ENCODE peak calls at places on chromosomes 2 and 18, in five cellular contexts. One of them, this sample, is unnamed.

GRCh38 chr18:29176681-29177080 is 999.8 kb upstream of the CDH2 start:
- DNase-seq in endodermal cell: no peak
- DNase-seq in sigmoid colon: no peak
- DNase-seq in dorsolateral prefrontal cortex: no peak
- DNase-seq in cardiac muscle cell: peak
- DNase-seq in this sample: no peak

GRCh38 chr2:60948161-60948560 is 66.8 kb downstream of the REL start:
- DNase-seq in endodermal cell: no peak
- DNase-seq in sigmoid colon: no peak
- DNase-seq in dorsolateral prefrontal cortex: no peak
- DNase-seq in cardiac muscle cell: no peak
- DNase-seq in this sample: no peak

GRCh38 chr2:127095784-127096183 is 11.2 kb downstream of the BIN1 start:
- DNase-seq in endodermal cell: no peak
- DNase-seq in sigmoid colon: peak
- DNase-seq in dorsolateral prefrontal cortex: no peak
- DNase-seq in cardiac muscle cell: no peak
- DNase-seq in this sample: no peak

GRCh38 chr2:239381709-239382134 is 19.1 kb downstream of the HDAC4 start:
- DNase-seq in endodermal cell: no peak
- DNase-seq in sigmoid colon: peak
- DNase-seq in dorsolateral prefrontal cortex: peak
- DNase-seq in cardiac muscle cell: no peak
- DNase-seq in this sample: no peak

GRCh38 chr2:120738786-120739771 is 3.4 kb downstream of the GLI2 start:
- DNase-seq in endodermal cell: peak
- DNase-seq in sigmoid colon: no peak
- DNase-seq in dorsolateral prefrontal cortex: no peak
- DNase-seq in cardiac muscle cell: no peak
- DNase-seq in this sample: peak

GRCh38 chr2:62050456-62051045 is 145.1 kb downstream of the COMMD1 start:
- DNase-seq in endodermal cell: no peak
- DNase-seq in sigmoid colon: no peak
- DNase-seq in dorsolateral prefrontal cortex: no peak
- DNase-seq in cardiac muscle cell: no peak
- DNase-seq in this sample: no peak

GRCh38 chr2:30421551-30422436 is 25.3 kb upstream of the LCLAT1 start:
- DNase-seq in endodermal cell: peak
- DNase-seq in sigmoid colon: no peak
- DNase-seq in dorsolateral prefrontal cortex: no peak
- DNase-seq in cardiac muscle cell: peak
- DNase-seq in this sample: no peak

GRCh38 chr2:31302940-31303563 is 69.1 kb downstream of the EHD3 start:
- DNase-seq in endodermal cell: no peak
- DNase-seq in sigmoid colon: no peak
- DNase-seq in dorsolateral prefrontal cortex: no peak
- DNase-seq in cardiac muscle cell: no peak
- DNase-seq in this sample: no peak

GRCh38 chr2:99619211-99619610 is 129.4 kb upstream of the REV1 start:
- DNase-seq in endodermal cell: no peak
- DNase-seq in sigmoid colon: no peak
- DNase-seq in dorsolateral prefrontal cortex: no peak
- DNase-seq in cardiac muscle cell: no peak
- DNase-seq in this sample: no peak

GRCh38 chr2:170354409-170354808 is 176.5 kb downstream of the MYO3B start:
- DNase-seq in endodermal cell: peak
- DNase-seq in sigmoid colon: no peak
- DNase-seq in dorsolateral prefrontal cortex: no peak
- DNase-seq in cardiac muscle cell: no peak
- DNase-seq in this sample: no peak

GRCh38 chr2:46780411-46780800 is 135.2 kb downstream of the MCFD2 start:
- DNase-seq in endodermal cell: no peak
- DNase-seq in sigmoid colon: peak
- DNase-seq in dorsolateral prefrontal cortex: no peak
- DNase-seq in cardiac muscle cell: peak
- DNase-seq in this sample: no peak

GRCh38 chr18:62336618-62337017 is 11.5 kb downstream of the TNFRSF11A start:
- DNase-seq in endodermal cell: no peak
- DNase-seq in sigmoid colon: no peak
- DNase-seq in dorsolateral prefrontal cortex: no peak
- DNase-seq in cardiac muscle cell: no peak
- DNase-seq in this sample: no peak

GRCh38 chr2:145017149-145017548 is 497.2 kb upstream of the ZEB2 start:
- DNase-seq in endodermal cell: no peak
- DNase-seq in sigmoid colon: no peak
- DNase-seq in dorsolateral prefrontal cortex: no peak
- DNase-seq in cardiac muscle cell: no peak
- DNase-seq in this sample: no peak
- H3K4me3 ChIP-seq in endodermal cell: no peak
- H3K4me3 ChIP-seq in sigmoid colon: no peak
- H3K4me3 ChIP-seq in dorsolateral prefrontal cortex: no peak
- H3K4me3 ChIP-seq in cardiac muscle cell: no peak
- H3K4me3 ChIP-seq in this sample: no peak

GRCh38 chr2:9346885-9347284 is 76.4 kb downstream of the ITGB1BP1 start:
- DNase-seq in endodermal cell: no peak
- DNase-seq in sigmoid colon: no peak
- DNase-seq in dorsolateral prefrontal cortex: no peak
- DNase-seq in cardiac muscle cell: no peak
- DNase-seq in this sample: no peak

GRCh38 chr2:9345343-9345742 is 78.0 kb downstream of the ITGB1BP1 start:
- DNase-seq in endodermal cell: no peak
- DNase-seq in sigmoid colon: no peak
- DNase-seq in dorsolateral prefrontal cortex: no peak
- DNase-seq in cardiac muscle cell: no peak
- DNase-seq in this sample: no peak

GRCh38 chr2:9345997-9346396 is 77.3 kb downstream of the ITGB1BP1 start:
- DNase-seq in endodermal cell: no peak
- DNase-seq in sigmoid colon: no peak
- DNase-seq in dorsolateral prefrontal cortex: no peak
- DNase-seq in cardiac muscle cell: no peak
- DNase-seq in this sample: no peak

GRCh38 chr2:9344434-9344833 is 78.9 kb downstream of the ITGB1BP1 start:
- DNase-seq in endodermal cell: no peak
- DNase-seq in sigmoid colon: no peak
- DNase-seq in dorsolateral prefrontal cortex: no peak
- DNase-seq in cardiac muscle cell: no peak
- DNase-seq in this sample: no peak

DNA sequence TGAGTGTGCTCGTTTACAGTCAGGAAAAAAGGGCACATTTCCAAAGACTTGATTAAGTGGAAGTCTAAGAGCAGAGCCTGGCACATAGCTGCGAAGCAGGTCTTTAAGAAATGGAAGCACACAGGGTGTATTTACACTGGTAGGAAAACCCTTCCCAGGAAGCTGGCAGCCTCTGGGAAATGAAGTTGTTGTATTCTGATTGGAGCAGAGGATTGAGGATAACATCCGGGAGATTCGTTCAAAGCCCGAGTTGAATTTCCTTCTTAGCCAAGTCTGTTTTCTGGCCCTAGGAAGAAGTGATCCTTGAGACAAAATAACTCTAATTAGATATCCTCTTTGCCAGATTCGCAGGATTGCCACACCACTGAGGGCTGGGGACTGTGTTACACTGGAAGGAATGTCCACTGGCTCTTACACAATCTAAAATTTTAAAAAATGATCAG is 75.9 kb downstream of the ITGB1BP1 start:
- DNase-seq in endodermal cell: no peak
- DNase-seq in sigmoid colon: peak
- DNase-seq in dorsolateral prefrontal cortex: no peak
- DNase-seq in cardiac muscle cell: peak
- DNase-seq in this sample: peak
- H3K27ac ChIP-seq in endodermal cell: no peak
- H3K27ac ChIP-seq in sigmoid colon: peak
- H3K27ac ChIP-seq in dorsolateral prefrontal cortex: peak
- H3K27ac ChIP-seq in cardiac muscle cell: peak
- H3K27ac ChIP-seq in this sample: peak

DNA sequence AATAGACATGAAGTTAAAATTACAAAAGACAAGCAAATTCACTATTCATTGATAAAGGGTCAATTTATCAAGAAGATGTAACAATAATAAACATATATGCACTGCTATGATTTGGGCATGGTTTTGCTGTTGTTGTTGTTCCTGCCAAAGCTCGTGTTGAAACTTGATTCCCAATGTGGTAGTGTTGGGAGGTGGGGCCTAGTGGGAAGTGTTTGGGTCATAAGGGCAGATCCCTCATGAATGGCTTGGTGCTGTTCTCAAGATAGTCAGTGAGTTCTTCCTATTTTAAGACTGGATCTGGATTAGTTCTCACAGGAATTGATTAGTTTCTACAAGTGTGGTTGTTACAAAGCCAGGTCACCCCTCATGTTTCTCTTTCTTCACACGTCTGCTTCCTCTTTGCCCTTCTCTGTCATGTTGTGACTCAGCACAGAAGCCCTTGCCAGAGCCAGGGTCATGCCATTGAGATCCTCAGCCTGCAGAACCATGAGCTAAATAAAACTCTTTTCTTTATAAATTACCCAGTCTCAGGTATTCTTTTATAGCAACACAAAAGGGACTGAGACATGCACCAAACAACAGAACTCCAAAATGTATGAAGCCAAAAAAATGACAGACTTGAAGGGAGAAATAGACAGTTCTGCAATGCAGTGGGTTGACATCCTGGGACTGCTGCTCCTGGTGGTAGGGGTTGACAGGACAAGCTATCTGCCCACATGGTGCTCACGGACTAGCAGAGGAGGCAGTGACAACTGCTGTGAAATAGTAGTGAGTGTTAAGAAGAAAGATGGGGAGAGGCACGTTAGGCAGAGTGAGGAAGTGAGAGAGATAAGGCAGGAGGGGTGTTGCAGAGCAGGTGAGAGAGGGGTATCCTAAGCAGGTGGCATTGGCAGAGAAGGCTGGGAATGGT is 18.6 kb upstream of the SKA1 start:
- DNase-seq in endodermal cell: peak
- DNase-seq in sigmoid colon: no peak
- DNase-seq in dorsolateral prefrontal cortex: no peak
- DNase-seq in cardiac muscle cell: peak
- DNase-seq in this sample: no peak
- H3K4me3 ChIP-seq in endodermal cell: no peak
- H3K4me3 ChIP-seq in sigmoid colon: no peak
- H3K4me3 ChIP-seq in dorsolateral prefrontal cortex: no peak
- H3K4me3 ChIP-seq in cardiac muscle cell: no peak
- H3K4me3 ChIP-seq in this sample: no peak

GRCh38 chr2:160908157-160908556 is 252.1 kb upstream of the TANK start:
- DNase-seq in endodermal cell: no peak
- DNase-seq in sigmoid colon: no peak
- DNase-seq in dorsolateral prefrontal cortex: no peak
- DNase-seq in cardiac muscle cell: no peak
- DNase-seq in this sample: no peak

GRCh38 chr2:160909781-160910242 is 250.4 kb upstream of the TANK start:
- DNase-seq in endodermal cell: no peak
- DNase-seq in sigmoid colon: no peak
- DNase-seq in dorsolateral prefrontal cortex: no peak
- DNase-seq in cardiac muscle cell: no peak
- DNase-seq in this sample: no peak

GRCh38 chr2:160901631-160902030 is 258.6 kb upstream of the TANK start:
- DNase-seq in endodermal cell: no peak
- DNase-seq in sigmoid colon: peak
- DNase-seq in dorsolateral prefrontal cortex: no peak
- DNase-seq in cardiac muscle cell: peak
- DNase-seq in this sample: no peak

GRCh38 chr2:160906878-160907277 is 253.3 kb upstream of the TANK start:
- DNase-seq in endodermal cell: no peak
- DNase-seq in sigmoid colon: no peak
- DNase-seq in dorsolateral prefrontal cortex: no peak
- DNase-seq in cardiac muscle cell: no peak
- DNase-seq in this sample: no peak

DNA sequence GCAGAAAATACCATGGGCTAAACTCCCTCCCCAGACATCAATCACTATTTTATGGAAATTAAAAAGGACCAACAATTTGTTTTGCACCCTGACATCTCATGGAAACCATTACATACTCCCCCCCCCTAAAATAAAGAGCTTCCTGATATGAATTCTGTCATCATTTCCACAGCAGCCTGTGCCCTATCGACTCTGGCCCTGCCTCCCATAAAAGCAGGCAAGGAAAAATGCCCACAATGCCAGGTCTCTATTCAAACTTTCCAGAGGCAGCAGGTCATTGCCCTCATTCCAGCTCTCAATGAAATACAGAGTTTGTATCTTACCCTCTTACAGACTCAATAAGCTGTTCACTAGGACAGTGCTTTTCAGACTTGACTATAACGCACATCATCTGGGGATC is 254.4 kb upstream of the TANK start:
- DNase-seq in endodermal cell: no peak
- DNase-seq in sigmoid colon: no peak
- DNase-seq in dorsolateral prefrontal cortex: no peak
- DNase-seq in cardiac muscle cell: no peak
- DNase-seq in this sample: no peak
- H3K27ac ChIP-seq in endodermal cell: no peak
- H3K27ac ChIP-seq in sigmoid colon: peak
- H3K27ac ChIP-seq in dorsolateral prefrontal cortex: no peak
- H3K27ac ChIP-seq in cardiac muscle cell: no peak
- H3K27ac ChIP-seq in this sample: no peak

GRCh38 chr2:197497301-197497700 is 2.3 kb downstream of the HSPD1 start:
- DNase-seq in endodermal cell: no peak
- DNase-seq in sigmoid colon: no peak
- DNase-seq in dorsolateral prefrontal cortex: no peak
- DNase-seq in cardiac muscle cell: no peak
- DNase-seq in this sample: no peak
- H3K4me3 ChIP-seq in endodermal cell: peak
- H3K4me3 ChIP-seq in sigmoid colon: no peak
- H3K4me3 ChIP-seq in dorsolateral prefrontal cortex: no peak
- H3K4me3 ChIP-seq in cardiac muscle cell: no peak
- H3K4me3 ChIP-seq in this sample: peak